ENCODE peak calls at places on chromosome 5, in eight cellular contexts. K, Q, J, I, C, N, Y and O are unnamed samples.

GRCh38 chr5:73201547-73202513 is 28.8 kb downstream of the TMEM174 start:
- DNase-seq in K (peak; percentile 66), Q (no peak), J (peak; percentile 53), I (peak; percentile 98), C (peak; percentile 94), N (peak; percentile 62), Y (peak; percentile 53), O (peak; percentile 76)

GRCh38 chr5:168707646-168708300 is 128.6 kb upstream of the PANK3 start:
- DNase-seq in K (no peak), Q (no peak), J (no peak), I (no peak), C (no peak), N (no peak), Y (no peak), O (no peak)

GRCh38 chr5:152462021-152462721 is 57.1 kb upstream of the NMUR2 start:
- DNase-seq in K (no peak), Q (no peak), J (no peak), I (no peak), C (no peak), N (no peak), Y (no peak), O (no peak)

GRCh38 chr5:59923465-59923864 is 29.9 kb upstream of the PDE4D start:
- DNase-seq in K (no peak), Q (no peak), J (peak; percentile 20), I (peak; percentile 9), C (peak; percentile 48), N (peak; percentile 35), Y (peak; percentile 18), O (no peak)

GRCh38 chr5:126189862-126190261 is 233.3 kb upstream of the GRAMD2B start:
- DNase-seq in K (no peak), Q (no peak), J (no peak), I (no peak), C (peak; percentile 63), N (no peak), Y (no peak), O (no peak)

GRCh38 chr5:173798127-173798810 is 89.9 kb upstream of the CPEB4 start:
- DNase-seq in K (no peak), Q (no peak), J (no peak), I (no peak), C (no peak), N (no peak), Y (no peak), O (no peak)

GRCh38 chr5:149791881-149792280 is 61.8 kb downstream of the PPARGC1B start:
- DNase-seq in K (no peak), Q (no peak), J (no peak), I (no peak), C (no peak), N (no peak), Y (no peak), O (no peak)

GRCh38 chr5:126527892-126528291 is 67.1 kb downstream of the ALDH7A1 start:
- DNase-seq in K (no peak), Q (peak; percentile 64), J (peak; percentile 69), I (no peak), C (no peak), N (no peak), Y (peak; percentile 56), O (no peak)

GRCh38 chr5:36836831-36837230 is 39.7 kb upstream of the NIPBL start:
- DNase-seq in K (no peak), Q (no peak), J (no peak), I (no peak), C (no peak), N (no peak), Y (no peak), O (no peak)

GRCh38 chr5:9691261-9691660 is 61.1 kb upstream of the TAS2R1 start:
- DNase-seq in K (no peak), Q (no peak), J (no peak), I (no peak), C (no peak), N (no peak), Y (no peak), O (no peak)

GRCh38 chr5:32709789-32710334 is 1.3 kb upstream of the NPR3 start:
- DNase-seq in K (peak; percentile 81), Q (peak; percentile 27), J (peak; percentile 81), I (peak; percentile 71), C (peak; percentile 91), N (peak; percentile 60), Y (peak; percentile 79), O (peak; percentile 31)

GRCh38 chr5:141771031-141771430 is 89.0 kb upstream of the ARAP3 start:
- DNase-seq in K (no peak), Q (no peak), J (no peak), I (no peak), C (peak; percentile 37), N (no peak), Y (peak; percentile 25), O (no peak)

GRCh38 chr5:155514105-155514563 is 500.6 kb downstream of the KIF4B start:
- DNase-seq in K (no peak), Q (no peak), J (no peak), I (no peak), C (no peak), N (no peak), Y (no peak), O (no peak)

GRCh38 chr5:6733411-6734242 is 20.4 kb downstream of the TENT4A start:
- DNase-seq in K (no peak), Q (peak; percentile 72), J (peak; percentile 78), I (no peak), C (no peak), N (no peak), Y (peak; percentile 93), O (no peak)

GRCh38 chr5:87876616-87877015 is 392.0 kb downstream of the TMEM161B start:
- DNase-seq in K (no peak), Q (no peak), J (no peak), I (no peak), C (no peak), N (no peak), Y (no peak), O (no peak)

GRCh38 chr5:99866740-99867139 is 668.4 kb upstream of the FAM174A start:
- DNase-seq in K (no peak), Q (no peak), J (no peak), I (no peak), C (no peak), N (no peak), Y (no peak), O (no peak)

GRCh38 chr5:16936150-16937022 is at the start of gene MYO10:
- DNase-seq in K (no peak), Q (peak; percentile 34), J (peak; percentile 68), I (peak; percentile 80), C (peak; percentile 81), N (peak; percentile 69), Y (peak; percentile 67), O (no peak)

GRCh38 chr5:32042571-32042970 is 131.5 kb downstream of the GOLPH3 start:
- DNase-seq in K (no peak), Q (no peak), J (no peak), I (no peak), C (no peak), N (peak; percentile 86), Y (no peak), O (no peak)

GRCh38 chr5:172451771-172452197 is 2.5 kb downstream of the SH3PXD2B start:
- DNase-seq in K (no peak), Q (peak; percentile 67), J (peak; percentile 79), I (no peak), C (peak; percentile 32), N (peak; percentile 78), Y (peak; percentile 88), O (no peak)

GRCh38 chr5:25028994-25029393 is 384.2 kb upstream of the CDH10 start:
- DNase-seq in K (no peak), Q (no peak), J (no peak), I (no peak), C (no peak), N (peak; percentile 1), Y (peak; percentile 14), O (no peak)

GRCh38 chr5:16935271-16936149 is 578 bp downstream of the MYO10 start:
- DNase-seq in K (no peak), Q (no peak), J (no peak), I (peak; percentile 44), C (peak; percentile 79), N (no peak), Y (peak; percentile 47), O (no peak)

GRCh38 chr5:177370488-177371119 is 12.9 kb downstream of the RGS14 start:
- DNase-seq in K (peak; percentile 93), Q (peak; percentile 43), J (peak; percentile 87), I (peak; percentile 78), C (peak; percentile 98), N (peak; percentile 35), Y (peak; percentile 86), O (peak; percentile 72)

GRCh38 chr5:66850354-66851075 is 254.3 kb downstream of the MAST4 start:
- DNase-seq in K (no peak), Q (no peak), J (no peak), I (no peak), C (no peak), N (no peak), Y (no peak), O (no peak)

GRCh38 chr5:430214-430925 is 12.6 kb upstream of the EXOC3 start:
- DNase-seq in K (no peak), Q (no peak), J (no peak), I (no peak), C (no peak), N (no peak), Y (no peak), O (no peak)

GRCh38 chr5:90792725-90793124 is 234.1 kb downstream of the ADGRV1 start:
- DNase-seq in K (no peak), Q (no peak), J (peak; percentile 31), I (no peak), C (no peak), N (peak; percentile 2), Y (peak; percentile 32), O (no peak)

GRCh38 chr5:158886086-158886485 is 213.6 kb downstream of the EBF1 start:
- DNase-seq in K (no peak), Q (no peak), J (no peak), I (no peak), C (no peak), N (no peak), Y (peak; percentile 59), O (no peak)

GRCh38 chr5:61019642-61020041 is 74.6 kb downstream of the NDUFAF2 start:
- DNase-seq in K (no peak), Q (no peak), J (no peak), I (no peak), C (no peak), N (no peak), Y (no peak), O (no peak)

GRCh38 chr5:72427488-72428437 is 79.4 kb downstream of the ZNF366 start:
- DNase-seq in K (no peak), Q (no peak), J (peak; percentile 58), I (no peak), C (peak; percentile 29), N (peak; percentile 61), Y (peak; percentile 70), O (no peak)

GRCh38 chr5:80625230-80625629 is 29.2 kb upstream of the MSH3 start:
- DNase-seq in K (no peak), Q (no peak), J (no peak), I (no peak), C (no peak), N (no peak), Y (no peak), O (no peak)

GRCh38 chr5:56159521-56159947 is 73.6 kb downstream of the ANKRD55 start:
- DNase-seq in K (no peak), Q (no peak), J (no peak), I (no peak), C (no peak), N (no peak), Y (peak; percentile 59), O (no peak)